ENCODE peak calls at places on chromosomes 6 and 20, in seven cellular contexts. V is transverse colon, E is neural progenitor cell, I is endodermal cell, O is iPS DF 6.9, A is upper lobe of right lung, U is heart left ventricle. J is an unnamed sample. For H3K4me1, the result is how much of the 10 kb centered on the place peaks cover.

GRCh38 chr20:58112017-58112781 is 116.3 kb downstream of the ANKRD60 start:
- DNase-seq in U (no peak), I (no peak), A (no peak), E (no peak), O (no peak), V (no peak), J (no peak)

GRCh38 chr6:25882066-25882496 is 8.0 kb upstream of the SLC17A3 start:
- DNase-seq in E (peak), O (peak), V (peak), U (no peak), A (peak), I (peak), J (peak)

GRCh38 chr6:106739387-106739786 is 110.0 kb downstream of the QRSL1 start:
- DNase-seq in E (no peak), V (no peak), A (peak), I (no peak), O (no peak), U (peak), J (no peak)

GRCh38 chr6:111764238-111765182 is 108.7 kb downstream of the FYN start:
- DNase-seq in O (no peak), V (peak), A (no peak), E (peak), I (peak), U (no peak), J (no peak)

GRCh38 chr6:27882624-27883023 is 29.6 kb downstream of the OR2B2 start:
- DNase-seq in O (no peak), I (peak), A (no peak), E (no peak), V (no peak), U (no peak), J (no peak)

GRCh38 chr20:35564905-35565304 is 23.0 kb downstream of the ERGIC3 start:
- DNase-seq in I (no peak), A (peak), V (no peak), E (no peak), O (no peak), U (no peak), J (no peak)

GRCh38 chr20:54085910-54086309 is 15.5 kb upstream of the BCAS1 start:
- DNase-seq in E (no peak), V (no peak), O (no peak), U (no peak), A (no peak), I (no peak), J (no peak)

GRCh38 chr20:17653835-17654648 is 28.0 kb downstream of the RRBP1 start:
- DNase-seq in V (no peak), A (peak), E (no peak), U (peak), O (no peak), I (no peak), J (no peak)

GRCh38 chr20:40286991-40287531 is 402.0 kb downstream of the MAFB start:
- DNase-seq in V (peak), A (peak), I (no peak), E (no peak), U (peak), O (no peak), J (no peak)

GRCh38 chr6:129184808-129185366 is 301.9 kb downstream of the LAMA2 start:
- DNase-seq in U (no peak), I (no peak), E (no peak), O (no peak), V (no peak), A (no peak), J (no peak)

GRCh38 chr20:37956099-37956498 is 53.2 kb downstream of the VSTM2L start:
- DNase-seq in I (no peak), O (no peak), V (no peak), U (no peak), A (no peak), E (no peak), J (no peak)

GRCh38 chr20:45917790-45918141 is 5.8 kb upstream of the PLTP start:
- DNase-seq in U (peak), I (no peak), E (no peak), O (no peak), A (no peak), V (no peak), J (no peak)

GRCh38 chr6:165082631-165083030 is 226.8 kb downstream of the C6orf118 start:
- DNase-seq in E (no peak), A (no peak), O (no peak), U (no peak), I (no peak), V (no peak), J (no peak)

GRCh38 chr20:54013397-54013941 is 56.9 kb downstream of the BCAS1 start:
- DNase-seq in A (no peak), U (no peak), E (no peak), O (no peak), I (no peak), V (no peak), J (no peak)

GRCh38 chr6:33995046-33995872 is 150.6 kb downstream of the GRM4 start:
- DNase-seq in U (no peak), A (no peak), E (no peak), V (peak), I (peak), O (no peak), J (no peak)

GRCh38 chr6:104462811-104463599 is 396.7 kb downstream of the HACE1 start:
- DNase-seq in A (no peak), I (no peak), E (no peak), U (no peak), O (no peak), V (no peak), J (no peak)

GRCh38 chr20:62776692-62777527 is 19.4 kb upstream of the MRGBP start:
- DNase-seq in V (peak), O (no peak), I (peak), U (no peak), A (no peak), E (no peak), J (peak)

GRCh38 chr20:31637660-31638059 is at the start of gene COX4I2:
- DNase-seq in E (no peak), O (no peak), V (no peak), A (no peak), I (peak), U (peak), J (no peak)

GRCh38 chr20:10925767-10926166 is 252.0 kb upstream of the JAG1 start:
- DNase-seq in O (no peak), U (no peak), V (no peak), I (no peak), A (no peak), E (no peak), J (no peak)

GRCh38 chr6:52572536-52572935 is 4.3 kb downstream of the TRAM2 start:
- DNase-seq in I (no peak), A (no peak), V (no peak), O (no peak), U (no peak), E (no peak), J (no peak)
- H3K4me3 ChIP-seq in I (no peak), A (peak), V (no peak), O (no peak), U (no peak), E (no peak), J (peak)

GRCh38 chr6:138084904-138085838 is 22.0 kb downstream of the PERP start:
- DNase-seq in I (no peak), A (no peak), O (no peak), V (no peak), U (no peak), E (no peak), J (no peak)
- H3K27ac ChIP-seq in I (no peak), A (no peak), O (no peak), V (no peak), U (no peak), E (no peak), J (no peak)

GRCh38 chr6:6801002-6801329 is 212.4 kb downstream of the LY86 start:
- DNase-seq in I (no peak), O (no peak), U (no peak), V (no peak), A (no peak), E (no peak), J (peak)

GRCh38 chr6:6801635-6802218 is 213.2 kb downstream of the LY86 start:
- DNase-seq in I (no peak), O (no peak), V (no peak), E (no peak), A (no peak), U (no peak), J (no peak)

GRCh38 chr6:6804843-6805680 is 216.5 kb downstream of the LY86 start:
- DNase-seq in A (peak), U (no peak), O (no peak), E (no peak), V (no peak), I (no peak), J (no peak)

GRCh38 chr6:6806793-6807518 is 218.4 kb downstream of the LY86 start:
- DNase-seq in O (no peak), I (peak), E (no peak), A (peak), U (peak), V (peak), J (no peak)

GRCh38 chr6:6803180-6803978 is 214.9 kb downstream of the LY86 start:
- DNase-seq in U (no peak), V (peak), O (no peak), A (no peak), E (no peak), I (no peak), J (peak)
- H3K4me1 ChIP-seq in U (under half), V (under half), O (under half), A (under half), E (under half), I (under half), J (half or more)

GRCh38 chr20:64100946-64101688 is 6.2 kb downstream of the NPBWR2 start:
- DNase-seq in V (no peak), E (no peak), I (no peak), A (no peak), O (no peak), U (no peak), J (no peak)
- H3K4me3 ChIP-seq in V (no peak), E (no peak), I (no peak), A (no peak), O (no peak), U (no peak), J (no peak)

J was measured in MM.1S.